ENCODE peak calls at places on chromosomes 2 and 18, in eight cellular contexts. Z is fibroblast of the aortic adventitia; L is activated gamma-delta T cell treated with Interleukin-2 at 50 U/mL for 16 hours; H is stimulated activated CD4-positive, alpha-beta T cell treated with anti-CD3 and anti-CD28 coated beads, TNF-alpha, amount 100 ng/mL, for 24 hours; G is astrocyte of the spinal cord; P is H4; U is cardiac muscle cell; N is C1 segment of cervical spinal cord. Y is an unnamed sample.

GRCh38 chr2:21067125-21067524 is 23.3 kb upstream of the APOB start:
- DNase-seq in Z (no peak), L (no peak), H (no peak), G (no peak), P (no peak), U (no peak), N (no peak), Y (no peak)

GRCh38 chr2:8277921-8278571 is 403.8 kb upstream of the ID2 start:
- DNase-seq in Z (peak), L (no peak), H (no peak), G (no peak), P (no peak), U (no peak), N (peak), Y (no peak)

GRCh38 chr2:219177594-219178376 is at the start of gene RETREG2:
- DNase-seq in Z (peak), L (peak), H (peak), G (peak), P (peak), U (peak), N (peak), Y (peak)

GRCh38 chr2:237896507-237896892 is 37.1 kb downstream of the RAMP1 start:
- DNase-seq in Z (peak), L (no peak), H (no peak), G (peak), P (no peak), U (no peak), N (no peak), Y (no peak)

GRCh38 chr2:40554665-40555294 is 102.9 kb upstream of the SLC8A1 start:
- DNase-seq in Z (peak), L (peak), H (peak), G (peak), P (peak), U (peak), N (no peak), Y (no peak)

GRCh38 chr2:162636206-162636728 is 202.3 kb downstream of the KCNH7 start:
- DNase-seq in Z (no peak), L (no peak), H (no peak), G (no peak), P (no peak), U (no peak), N (no peak), Y (no peak)

GRCh38 chr2:72000110-72000509 is 147.6 kb downstream of the CYP26B1 start:
- DNase-seq in Z (no peak), L (no peak), H (no peak), G (no peak), P (no peak), U (no peak), N (no peak), Y (no peak)

GRCh38 chr2:61233581-61233980 is 71.6 kb downstream of the C2orf74 start:
- DNase-seq in Z (no peak), L (no peak), H (no peak), G (no peak), P (no peak), U (no peak), N (no peak), Y (no peak)

GRCh38 chr2:237154050-237154638 is 68.5 kb downstream of the COPS8 start:
- DNase-seq in Z (peak), L (peak), H (no peak), G (peak), P (peak), U (peak), N (no peak), Y (peak)

GRCh38 chr2:132941296-132942020 is 271.5 kb upstream of the LYPD1 start:
- DNase-seq in Z (no peak), L (no peak), H (no peak), G (no peak), P (no peak), U (no peak), N (no peak), Y (no peak)

GRCh38 chr2:37493425-37493824 is 149.0 kb downstream of the QPCT start:
- DNase-seq in Z (no peak), L (no peak), H (no peak), G (no peak), P (no peak), U (no peak), N (no peak), Y (no peak)

GRCh38 chr2:145123606-145124005 is 603.7 kb upstream of the ZEB2 start:
- DNase-seq in Z (peak), L (no peak), H (no peak), G (no peak), P (no peak), U (peak), N (no peak), Y (no peak)

GRCh38 chr18:13615432-13615861 is 110.9 kb downstream of the FAM210A start:
- DNase-seq in Z (no peak), L (no peak), H (no peak), G (peak), P (no peak), U (no peak), N (no peak), Y (no peak)

GRCh38 chr2:90207454-90208058 is 1516.1 kb downstream of the RPIA start:
- DNase-seq in Z (peak), L (no peak), H (no peak), G (no peak), P (peak), U (peak), N (no peak), Y (no peak)

GRCh38 chr2:64753384-64753783 is 99.7 kb upstream of the SERTAD2 start:
- DNase-seq in Z (no peak), L (no peak), H (no peak), G (no peak), P (no peak), U (no peak), N (no peak), Y (no peak)

GRCh38 chr18:40006553-40007073 is 1948.4 kb upstream of the PIK3C3 start:
- DNase-seq in Z (no peak), L (no peak), H (no peak), G (no peak), P (no peak), U (peak), N (no peak), Y (no peak)

GRCh38 chr2:196316050-196316430 is 144.7 kb upstream of the STK17B start:
- DNase-seq in Z (no peak), L (no peak), H (no peak), G (no peak), P (no peak), U (no peak), N (no peak), Y (no peak)

GRCh38 chr18:47996091-47996541 is 65.7 kb upstream of the SMAD2 start:
- DNase-seq in Z (no peak), L (no peak), H (no peak), G (no peak), P (no peak), U (no peak), N (no peak), Y (no peak)

GRCh38 chr18:67359868-67360838 is 156.4 kb downstream of the DSEL start:
- DNase-seq in Z (peak), L (no peak), H (peak), G (peak), P (peak), U (no peak), N (peak), Y (no peak)

GRCh38 chr2:24527536-24527935 is 36.5 kb downstream of the NCOA1 start:
- DNase-seq in Z (no peak), L (no peak), H (no peak), G (no peak), P (no peak), U (no peak), N (no peak), Y (no peak)

GRCh38 chr2:38797953-38798352 is 19.9 kb downstream of the GEMIN6 start:
- DNase-seq in Z (no peak), L (no peak), H (no peak), G (no peak), P (no peak), U (no peak), N (no peak), Y (no peak)

GRCh38 chr2:16115881-16116830 is 175.8 kb downstream of the MYCN start:
- DNase-seq in Z (no peak), L (no peak), H (no peak), G (no peak), P (no peak), U (no peak), N (no peak), Y (no peak)

GRCh38 chr18:29711931-29712330 is 1330.6 kb downstream of the DSC3 start:
- DNase-seq in Z (no peak), L (no peak), H (no peak), G (no peak), P (no peak), U (no peak), N (no peak), Y (no peak)

GRCh38 chr2:222043897-222044296 is 254.9 kb downstream of the PAX3 start:
- DNase-seq in Z (no peak), L (no peak), H (no peak), G (no peak), P (no peak), U (no peak), N (no peak), Y (no peak)

GRCh38 chr2:176178807-176179271 is 9.6 kb upstream of the HOXD1 start:
- DNase-seq in Z (no peak), L (no peak), H (no peak), G (no peak), P (no peak), U (no peak), N (no peak), Y (no peak)

GRCh38 chr2:61832183-61832841 is 21.5 kb downstream of the FAM161A start:
- DNase-seq in Z (no peak), L (no peak), H (no peak), G (no peak), P (no peak), U (no peak), N (no peak), Y (no peak)

GRCh38 chr18:7871560-7872456 is 304.7 kb downstream of the PTPRM start:
- DNase-seq in Z (no peak), L (no peak), H (no peak), G (no peak), P (no peak), U (no peak), N (no peak), Y (no peak)

GRCh38 chr2:38190542-38191218 is 114.7 kb upstream of the CYP1B1 start:
- DNase-seq in Z (peak), L (no peak), H (no peak), G (peak), P (peak), U (no peak), N (no peak), Y (no peak)

GRCh38 chr2:160358051-160358450 is 135.6 kb downstream of the RBMS1 start:
- DNase-seq in Z (no peak), L (no peak), H (no peak), G (no peak), P (no peak), U (no peak), N (no peak), Y (no peak)

GRCh38 chr18:41324934-41325333 is 630.1 kb upstream of the PIK3C3 start:
- DNase-seq in Z (no peak), L (no peak), H (no peak), G (peak), P (no peak), U (no peak), N (no peak), Y (no peak)

GRCh38 chr2:45339253-45339652 is 271.8 kb downstream of the SRBD1 start:
- DNase-seq in Z (no peak), L (no peak), H (no peak), G (no peak), P (no peak), U (no peak), N (no peak), Y (no peak)

GRCh38 chr2:181988154-181988924 is 2.7 kb downstream of the PPP1R1C start:
- DNase-seq in Z (no peak), L (no peak), H (no peak), G (no peak), P (no peak), U (no peak), N (no peak), Y (no peak)

GRCh38 chr2:10877691-10878111 is 34.0 kb upstream of the KCNF1 start:
- DNase-seq in Z (no peak), L (no peak), H (no peak), G (no peak), P (no peak), U (no peak), N (no peak), Y (no peak)

GRCh38 chr2:215918901-215919585 is 94.3 kb downstream of the MREG start:
- DNase-seq in Z (peak), L (no peak), H (no peak), G (peak), P (no peak), U (no peak), N (no peak), Y (no peak)

GRCh38 chr2:45713591-45713990 is 62.1 kb downstream of the PRKCE start:
- DNase-seq in Z (no peak), L (no peak), H (no peak), G (no peak), P (no peak), U (no peak), N (no peak), Y (no peak)

GRCh38 chr2:19881866-19882265 is 19.9 kb downstream of the TTC32 start:
- DNase-seq in Z (no peak), L (no peak), H (no peak), G (no peak), P (no peak), U (no peak), N (no peak), Y (no peak)

Y was measured in CD8-positive, alpha-beta memory T cell.